ENCODE peak calls at places on chromosomes 2 and 18, in six cellular contexts. C is A549, Z is endothelial cell of umbilical vein, L is GM12878, R is K562, O is HepG2. B is an unnamed sample.

GRCh38 chr2:98480598-98480997 is 35.9 kb downstream of the INPP4A start:
- DNase-seq in L (no peak), C (no peak), R (no peak), Z (no peak), O (no peak), B (no peak)

GRCh38 chr18:71529708-71530303 is 1014.3 kb downstream of the CBLN2 start:
- DNase-seq in Z (peak), L (no peak), O (no peak), R (no peak), C (no peak), B (no peak)

GRCh38 chr18:21997207-21998143 is 171.9 kb upstream of the GATA6 start:
- DNase-seq in L (peak), Z (peak), C (peak), O (peak), R (peak), B (peak)

GRCh38 chr2:186544255-186544675 is 45.6 kb upstream of the ITGAV start:
- DNase-seq in O (peak), C (peak), R (no peak), L (no peak), Z (peak), B (no peak)

GRCh38 chr2:8837795-8838140 is 355 bp upstream of the KIDINS220 start:
- DNase-seq in L (no peak), Z (no peak), O (no peak), R (no peak), C (no peak), B (no peak)

GRCh38 chr2:8558096-8558495 is 123.8 kb upstream of the ID2 start:
- DNase-seq in R (no peak), L (no peak), C (no peak), O (no peak), Z (no peak), B (no peak)

GRCh38 chr2:25035537-25036220 is 6.2 kb upstream of the EFR3B start:
- DNase-seq in C (no peak), Z (no peak), L (no peak), O (no peak), R (no peak), B (peak)

GRCh38 chr18:47605093-47605492 is 325.4 kb downstream of the SMAD2 start:
- DNase-seq in R (no peak), C (no peak), O (no peak), Z (no peak), L (no peak), B (no peak)

GRCh38 chr18:56715121-56715520 is 64.0 kb downstream of the WDR7 start:
- DNase-seq in R (no peak), O (no peak), L (no peak), Z (no peak), C (no peak), B (no peak)

GRCh38 chr2:134323777-134324176 is 69.9 kb downstream of the MGAT5 start:
- DNase-seq in O (no peak), L (no peak), R (no peak), Z (no peak), C (no peak), B (no peak)

GRCh38 chr2:145025382-145025781 is 505.5 kb upstream of the ZEB2 start:
- DNase-seq in R (no peak), Z (no peak), L (no peak), O (no peak), C (no peak), B (no peak)

GRCh38 chr2:148026573-148026972 is 5.7 kb downstream of the MBD5 start:
- DNase-seq in C (no peak), O (no peak), R (no peak), Z (no peak), L (no peak), B (no peak)
- TF ChIP-seq MYC in C (no peak), O (no peak), R (no peak), Z (no peak), L (no peak), B (no peak)

GRCh38 chr2:69168144-69168813 is 155.3 kb downstream of the ANTXR1 start:
- DNase-seq in C (no peak), Z (no peak), R (no peak), O (no peak), L (no peak), B (no peak)

GRCh38 chr2:69171829-69172228 is 158.8 kb downstream of the ANTXR1 start:
- DNase-seq in C (no peak), Z (no peak), R (no peak), O (no peak), L (no peak), B (no peak)

GRCh38 chr2:69171070-69171811 is 158.3 kb downstream of the ANTXR1 start:
- DNase-seq in C (no peak), L (no peak), O (peak), R (no peak), Z (no peak), B (no peak)

GRCh38 chr2:69168950-69169695 is 156.1 kb downstream of the ANTXR1 start:
- DNase-seq in L (no peak), O (no peak), Z (no peak), C (no peak), R (no peak), B (no peak)

GRCh38 chr2:69169990-69170389 is 157.0 kb downstream of the ANTXR1 start:
- DNase-seq in O (no peak), R (no peak), C (no peak), L (no peak), Z (no peak), B (no peak)
- TF ChIP-seq MYC in O (no peak), R (no peak), C (no peak), L (no peak), Z (no peak), B (no peak)

DNA sequence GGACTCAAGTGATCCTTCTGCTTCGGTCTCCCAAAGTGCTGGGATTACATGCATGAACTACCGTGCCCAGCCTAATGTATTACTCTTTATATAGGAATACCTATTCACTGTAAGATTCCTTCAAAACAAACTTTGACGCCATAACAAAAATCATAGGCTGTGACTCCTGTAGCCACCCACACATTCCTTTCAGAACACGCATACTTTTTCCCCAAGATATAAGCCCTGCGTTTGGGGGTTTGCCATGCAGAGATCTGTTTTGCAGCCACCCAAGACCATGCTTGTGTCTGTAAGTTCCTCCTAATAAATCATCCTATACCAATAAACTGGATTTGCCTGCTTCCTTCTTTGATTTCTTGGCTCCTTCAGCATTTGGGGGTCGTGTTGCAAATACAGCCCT is 46.0 kb upstream of the STON1 start:
- DNase-seq in Z (peak), C (no peak), R (no peak), L (no peak), O (no peak), B (no peak)
- TF ChIP-seq MYC in Z (no peak), C (no peak), R (no peak), L (no peak), O (no peak), B (no peak)

GRCh38 chr2:88545118-88545517 is 82.1 kb downstream of the EIF2AK3 start:
- DNase-seq in C (peak), O (peak), Z (peak), R (peak), L (no peak), B (peak)
- TF ChIP-seq MYC in C (no peak), O (no peak), Z (no peak), R (no peak), L (no peak), B (no peak)

GRCh38 chr18:28204154-28204553 is 27.2 kb upstream of the CDH2 start:
- DNase-seq in Z (peak), O (no peak), R (no peak), L (no peak), C (no peak), B (no peak)
- TF ChIP-seq MYC in Z (no peak), O (no peak), R (no peak), L (no peak), C (no peak), B (no peak)